ENCODE peak calls at places on chromosome 7, in five cellular contexts. F is islet precursor cell, N is AG20443, W is fibroblast of the aortic adventitia, U is DMS 273 treated with DMSO at 0.1 percent for 48 hours. T is an unnamed sample.

GRCh38 chr7:158655931-158656441 is 48.6 kb downstream of the NCAPG2 start:
- DNase-seq in F (no peak), N (no peak), W (no peak), U (no peak), T (no peak)

GRCh38 chr7:65976659-65977196 is 5.3 kb downstream of the GUSB start:
- DNase-seq in F (no peak), N (no peak), W (no peak), U (no peak), T (no peak)

GRCh38 chr7:113071465-113071864 is 15.2 kb downstream of the GPR85 start:
- DNase-seq in F (no peak), N (peak; percentile 16), W (peak; percentile 38), U (no peak), T (no peak)

GRCh38 chr7:35286422-35286821 is 32.5 kb upstream of the TBX20 start:
- DNase-seq in F (no peak), N (no peak), W (no peak), U (no peak), T (no peak)

GRCh38 chr7:131628634-131629033 is 72.2 kb upstream of the PODXL start:
- DNase-seq in F (no peak), N (no peak), W (no peak), U (no peak), T (no peak)

GRCh38 chr7:121797283-121798037 is 75.5 kb upstream of the PTPRZ1 start:
- DNase-seq in F (no peak), N (no peak), W (peak; percentile 14), U (no peak), T (no peak)

GRCh38 chr7:143507094-143507518 is 29.4 kb downstream of the TAS2R41 start:
- DNase-seq in F (no peak), N (no peak), W (no peak), U (no peak), T (no peak)

GRCh38 chr7:55018361-55019328 is at the start of gene EGFR:
- DNase-seq in F (peak; percentile 89), N (peak; percentile 94), W (peak; percentile 76), U (no peak), T (peak; percentile 50)

GRCh38 chr7:90777075-90777864 is 181.1 kb downstream of the CDK14 start:
- DNase-seq in F (no peak), N (peak; percentile 24), W (peak; percentile 35), U (no peak), T (no peak)

GRCh38 chr7:149381245-149381644 is 79.6 kb downstream of the ZNF777 start:
- DNase-seq in F (no peak), N (no peak), W (no peak), U (no peak), T (no peak)

GRCh38 chr7:143290293-143290692 is 2.1 kb downstream of the CASP2 start:
- DNase-seq in F (no peak), N (no peak), W (no peak), U (no peak), T (no peak)

GRCh38 chr7:15839415-15840100 is 153.1 kb upstream of the MEOX2 start:
- DNase-seq in F (peak; percentile 88), N (peak; percentile 61), W (peak; percentile 41), U (peak; percentile 92), T (peak; percentile 85)

GRCh38 chr7:44858161-44858560 is 10.3 kb upstream of the H2AZ2 start:
- DNase-seq in F (no peak), N (no peak), W (no peak), U (no peak), T (no peak)

GRCh38 chr7:151046603-151047573 is 1.4 kb upstream of the ASIC3 start:
- DNase-seq in F (no peak), N (peak; percentile 49), W (peak; percentile 88), U (peak; percentile 50), T (no peak)

GRCh38 chr7:35797311-35797710 is 3.5 kb upstream of the SEPTIN7 start:
- DNase-seq in F (no peak), N (no peak), W (no peak), U (no peak), T (no peak)

GRCh38 chr7:123846217-123846891 is 1.4 kb downstream of the HYAL4 start:
- DNase-seq in F (peak; percentile 80), N (no peak), W (peak; percentile 6), U (no peak), T (peak; percentile 51)

GRCh38 chr7:113026941-113027340 is 59.7 kb downstream of the GPR85 start:
- DNase-seq in F (no peak), N (peak; percentile 55), W (peak; percentile 18), U (no peak), T (no peak)

GRCh38 chr7:28854750-28855074 is 103.4 kb downstream of the TRIL start:
- DNase-seq in F (no peak), N (no peak), W (no peak), U (no peak), T (no peak)

GRCh38 chr7:147412782-147413186 is 1177.8 kb upstream of the C7orf33 start:
- DNase-seq in F (no peak), N (peak; percentile 68), W (peak; percentile 93), U (no peak), T (no peak)

GRCh38 chr7:45582136-45582742 is 8.1 kb downstream of the ADCY1 start:
- DNase-seq in F (peak; percentile 49), N (no peak), W (no peak), U (no peak), T (no peak)

GRCh38 chr7:154978045-154978444 is 24.9 kb downstream of the PAXIP1 start:
- DNase-seq in F (no peak), N (no peak), W (no peak), U (no peak), T (no peak)

T was measured in ELF-1.